ENCODE peak calls at places on chromosomes 5 and 9, in four cellular contexts. One of them, this sample, is unnamed.

GRCh38 chr9:108486791-108487190 is 369.0 kb downstream of the ACTL7B start:
- DNase-seq in adipocyte: no peak
- DNase-seq in body of pancreas: no peak
- DNase-seq in H7: no peak
- DNase-seq in this sample: no peak

GRCh38 chr5:155259648-155260047 is 246.1 kb downstream of the KIF4B start:
- DNase-seq in adipocyte: no peak
- DNase-seq in body of pancreas: no peak
- DNase-seq in H7: no peak
- DNase-seq in this sample: no peak

GRCh38 chr9:83965350-83966208 is 14.4 kb downstream of the HNRNPK start:
- DNase-seq in adipocyte: no peak
- DNase-seq in body of pancreas: no peak
- DNase-seq in H7: no peak
- DNase-seq in this sample: peak

GRCh38 chr5:122354293-122354692 is 42.3 kb downstream of the SNCAIP start:
- DNase-seq in adipocyte: peak
- DNase-seq in body of pancreas: no peak
- DNase-seq in H7: peak
- DNase-seq in this sample: peak

GRCh38 chr5:72452515-72453259 is 54.5 kb downstream of the ZNF366 start:
- DNase-seq in adipocyte: peak
- DNase-seq in body of pancreas: peak
- DNase-seq in H7: no peak
- DNase-seq in this sample: no peak

GRCh38 chr5:125152036-125152435 is 405.6 kb upstream of the ZNF608 start:
- DNase-seq in adipocyte: no peak
- DNase-seq in body of pancreas: no peak
- DNase-seq in H7: no peak
- DNase-seq in this sample: no peak

GRCh38 chr5:6435356-6435755 is 13.3 kb upstream of the UBE2QL1 start:
- DNase-seq in adipocyte: no peak
- DNase-seq in body of pancreas: no peak
- DNase-seq in H7: peak
- DNase-seq in this sample: peak

GRCh38 chr5:89942171-89942570 is 467.4 kb downstream of the CETN3 start:
- DNase-seq in adipocyte: no peak
- DNase-seq in body of pancreas: no peak
- DNase-seq in H7: no peak
- DNase-seq in this sample: no peak

GRCh38 chr5:36170869-36171424 is 19.0 kb downstream of the SKP2 start:
- DNase-seq in adipocyte: no peak
- DNase-seq in body of pancreas: no peak
- DNase-seq in H7: no peak
- DNase-seq in this sample: no peak

GRCh38 chr9:113929634-113930092 is 53.6 kb downstream of the ZNF618 start:
- DNase-seq in adipocyte: no peak
- DNase-seq in body of pancreas: no peak
- DNase-seq in H7: no peak
- DNase-seq in this sample: no peak

GRCh38 chr5:157479166-157479565 is 19.2 kb downstream of the NIPAL4 start:
- DNase-seq in adipocyte: no peak
- DNase-seq in body of pancreas: no peak
- DNase-seq in H7: no peak
- DNase-seq in this sample: no peak

GRCh38 chr9:92963831-92964606 is 16.7 kb downstream of the FGD3 start:
- DNase-seq in adipocyte: no peak
- DNase-seq in body of pancreas: peak
- DNase-seq in H7: no peak
- DNase-seq in this sample: no peak

GRCh38 chr9:115006660-115007059 is 76.3 kb upstream of the TNFSF8 start:
- DNase-seq in adipocyte: peak
- DNase-seq in body of pancreas: no peak
- DNase-seq in H7: no peak
- DNase-seq in this sample: no peak

GRCh38 chr9:101524371-101524770 is 9.3 kb upstream of the RNF20 start:
- DNase-seq in adipocyte: no peak
- DNase-seq in body of pancreas: no peak
- DNase-seq in H7: no peak
- DNase-seq in this sample: no peak

GRCh38 chr5:125835293-125836172 is 587.7 kb upstream of the GRAMD2B start:
- DNase-seq in adipocyte: peak
- DNase-seq in body of pancreas: peak
- DNase-seq in H7: peak
- DNase-seq in this sample: peak

GRCh38 chr5:176716320-176716719 is 69.0 kb downstream of the TSPAN17 start:
- DNase-seq in adipocyte: peak
- DNase-seq in body of pancreas: no peak
- DNase-seq in H7: no peak
- DNase-seq in this sample: no peak

GRCh38 chr9:84947412-84947972 is 278.0 kb downstream of the NTRK2 start:
- DNase-seq in adipocyte: no peak
- DNase-seq in body of pancreas: no peak
- DNase-seq in H7: no peak
- DNase-seq in this sample: no peak

GRCh38 chr5:89351975-89352374 is 469.0 kb upstream of the MEF2C start:
- DNase-seq in adipocyte: peak
- DNase-seq in body of pancreas: no peak
- DNase-seq in H7: no peak
- DNase-seq in this sample: no peak

GRCh38 chr5:107464403-107464802 is 206.3 kb downstream of the EFNA5 start:
- DNase-seq in adipocyte: no peak
- DNase-seq in body of pancreas: no peak
- DNase-seq in H7: no peak
- DNase-seq in this sample: no peak

GRCh38 chr9:14320272-14321245 is 6.6 kb upstream of the NFIB start:
- DNase-seq in adipocyte: peak
- DNase-seq in body of pancreas: no peak
- DNase-seq in H7: no peak
- DNase-seq in this sample: no peak

GRCh38 chr9:14321517-14322125 is 7.7 kb upstream of the NFIB start:
- DNase-seq in adipocyte: peak
- DNase-seq in body of pancreas: no peak
- DNase-seq in H7: no peak
- DNase-seq in this sample: peak

GRCh38 chr9:14316574-14317304 is 2.8 kb upstream of the NFIB start:
- DNase-seq in adipocyte: no peak
- DNase-seq in body of pancreas: no peak
- DNase-seq in H7: peak
- DNase-seq in this sample: peak

GRCh38 chr9:14317667-14318255 is 3.8 kb upstream of the NFIB start:
- DNase-seq in adipocyte: no peak
- DNase-seq in body of pancreas: no peak
- DNase-seq in H7: no peak
- DNase-seq in this sample: no peak

DNA sequence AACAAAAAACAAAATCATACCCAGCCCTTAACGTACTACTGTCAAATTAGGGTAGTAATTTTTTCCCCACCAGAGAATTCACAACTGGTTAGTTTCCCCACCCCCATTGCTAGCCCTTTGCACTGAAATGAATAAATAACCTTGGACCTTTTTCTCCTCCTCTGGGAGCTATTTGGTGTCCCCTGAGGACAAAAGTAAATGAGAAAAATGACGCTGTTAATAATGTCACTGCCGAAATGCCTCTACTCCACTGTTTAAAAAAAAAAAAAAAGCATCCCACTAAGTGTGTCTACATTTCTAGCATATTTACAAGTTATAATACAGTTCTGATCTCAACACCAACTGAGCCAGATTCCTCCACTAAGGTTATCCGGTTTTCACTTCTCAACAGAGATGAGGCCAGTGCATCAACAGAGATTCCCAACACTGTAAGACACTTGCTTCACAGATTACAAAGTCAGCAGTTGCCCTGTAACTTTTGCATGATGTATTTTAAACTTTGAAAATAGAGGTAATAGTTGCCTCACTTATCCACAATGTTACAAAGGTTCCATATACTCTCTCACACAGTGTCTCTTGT is 5.1 kb upstream of the NFIB start:
- DNase-seq in adipocyte: no peak
- DNase-seq in body of pancreas: no peak
- DNase-seq in H7: no peak
- DNase-seq in this sample: no peak
- H3K4me3 ChIP-seq in adipocyte: peak
- H3K4me3 ChIP-seq in body of pancreas: no peak
- H3K4me3 ChIP-seq in H7: no peak
- H3K4me3 ChIP-seq in this sample: peak

DNA sequence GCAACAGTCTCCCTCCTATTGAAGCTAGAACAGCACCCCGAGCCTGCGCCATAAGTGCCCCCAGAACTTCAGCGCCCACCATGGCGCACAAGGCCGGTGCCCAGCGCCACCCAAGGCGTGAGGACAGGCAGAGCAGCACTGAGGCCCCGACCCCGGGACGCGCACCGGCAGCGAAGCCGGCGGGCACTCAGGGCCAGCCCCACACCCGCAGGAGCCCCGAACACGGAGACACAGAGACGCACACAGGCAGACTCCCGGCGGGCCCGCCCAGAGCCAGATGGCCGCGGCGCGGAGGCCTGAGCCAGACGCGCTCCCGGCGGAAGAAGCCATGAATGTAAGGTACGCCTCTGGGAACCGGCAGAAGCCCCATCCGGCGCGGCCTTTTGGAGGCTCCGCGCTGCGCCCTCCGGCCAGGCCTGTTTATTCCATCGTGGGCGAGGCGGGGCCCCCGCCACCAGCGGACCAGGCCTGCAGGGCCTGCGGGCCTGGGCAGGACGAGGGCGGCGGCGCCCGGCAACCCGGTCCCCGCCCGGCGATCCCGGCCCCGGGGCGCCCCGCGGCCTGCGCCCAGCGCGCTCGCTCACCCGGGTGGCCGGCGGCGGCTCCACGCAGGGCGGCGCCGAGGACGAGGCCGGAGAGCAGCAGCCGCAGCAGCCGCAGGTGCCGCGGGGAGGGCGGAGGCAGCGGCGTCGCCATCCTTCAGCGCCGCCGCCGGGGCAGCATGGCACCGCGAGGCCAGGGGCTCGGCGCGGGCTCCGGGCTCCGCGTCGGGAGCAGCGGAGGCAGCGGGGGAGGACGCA is 483 bp downstream of the NPDC1 start:
- DNase-seq in adipocyte: peak
- DNase-seq in body of pancreas: no peak
- DNase-seq in H7: peak
- DNase-seq in this sample: peak
- H3K4me3 ChIP-seq in adipocyte: peak
- H3K4me3 ChIP-seq in body of pancreas: no peak
- H3K4me3 ChIP-seq in H7: peak
- H3K4me3 ChIP-seq in this sample: peak

DNA sequence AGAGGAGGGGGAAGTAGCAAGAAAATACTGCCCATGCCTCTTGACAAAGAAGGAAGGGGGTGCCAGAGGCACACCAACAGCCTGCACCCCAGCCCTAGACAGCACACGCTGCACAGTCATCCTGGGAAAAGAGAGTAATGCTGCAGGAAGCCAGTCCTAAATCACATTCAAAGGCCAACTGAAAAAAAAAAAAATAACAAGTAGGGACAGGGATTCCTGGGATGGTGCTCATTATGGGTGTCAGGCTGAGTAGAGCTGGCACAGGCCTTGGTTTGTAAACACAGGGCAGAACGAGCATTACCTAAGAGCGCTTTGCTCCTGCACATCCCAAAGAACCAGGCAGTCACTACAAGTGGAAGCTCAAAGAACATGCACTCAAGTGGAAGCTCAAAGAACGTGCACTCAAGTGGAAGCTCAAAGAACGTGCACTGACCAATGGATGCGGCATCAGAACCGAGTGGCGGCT is 7.8 kb downstream of the RAPGEF1 start:
- DNase-seq in adipocyte: peak
- DNase-seq in body of pancreas: peak
- DNase-seq in H7: no peak
- DNase-seq in this sample: no peak
- H3K4me3 ChIP-seq in adipocyte: no peak
- H3K4me3 ChIP-seq in body of pancreas: no peak
- H3K4me3 ChIP-seq in H7: no peak
- H3K4me3 ChIP-seq in this sample: no peak

DNA sequence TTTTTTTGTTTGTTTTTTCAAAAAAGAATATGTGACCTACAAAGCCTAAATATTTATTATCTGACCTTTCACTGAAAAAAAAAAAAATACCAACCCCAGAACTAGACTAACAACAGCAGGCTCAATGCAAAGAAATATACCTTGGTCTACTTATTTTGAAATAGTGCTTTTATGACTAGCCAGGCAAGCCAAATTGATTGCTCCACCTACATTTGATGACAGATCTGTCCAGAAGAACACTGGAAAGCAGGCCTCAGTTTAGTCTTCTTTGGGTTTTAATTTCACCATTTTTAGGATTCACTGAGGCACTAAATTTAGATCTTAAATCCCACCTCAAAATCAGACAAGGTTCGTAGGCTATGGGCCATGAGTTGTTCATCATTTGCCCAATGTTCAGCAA is 97.3 kb downstream of the PLPP1 start:
- DNase-seq in adipocyte: no peak
- DNase-seq in body of pancreas: no peak
- DNase-seq in H7: no peak
- DNase-seq in this sample: no peak
- H3K4me3 ChIP-seq in adipocyte: peak
- H3K4me3 ChIP-seq in body of pancreas: no peak
- H3K4me3 ChIP-seq in H7: no peak
- H3K4me3 ChIP-seq in this sample: no peak

GRCh38 chr9:121303456-121304451 is 35.8 kb downstream of the GSN start:
- DNase-seq in adipocyte: no peak
- DNase-seq in body of pancreas: no peak
- DNase-seq in H7: no peak
- DNase-seq in this sample: no peak
- H3K4me3 ChIP-seq in adipocyte: peak
- H3K4me3 ChIP-seq in body of pancreas: no peak
- H3K4me3 ChIP-seq in H7: no peak
- H3K4me3 ChIP-seq in this sample: no peak

GRCh38 chr9:127846451-127847154 is 7.9 kb downstream of the ENG start:
- DNase-seq in adipocyte: no peak
- DNase-seq in body of pancreas: peak
- DNase-seq in H7: no peak
- DNase-seq in this sample: no peak
- H3K4me3 ChIP-seq in adipocyte: peak
- H3K4me3 ChIP-seq in body of pancreas: no peak
- H3K4me3 ChIP-seq in H7: no peak
- H3K4me3 ChIP-seq in this sample: no peak

DNA sequence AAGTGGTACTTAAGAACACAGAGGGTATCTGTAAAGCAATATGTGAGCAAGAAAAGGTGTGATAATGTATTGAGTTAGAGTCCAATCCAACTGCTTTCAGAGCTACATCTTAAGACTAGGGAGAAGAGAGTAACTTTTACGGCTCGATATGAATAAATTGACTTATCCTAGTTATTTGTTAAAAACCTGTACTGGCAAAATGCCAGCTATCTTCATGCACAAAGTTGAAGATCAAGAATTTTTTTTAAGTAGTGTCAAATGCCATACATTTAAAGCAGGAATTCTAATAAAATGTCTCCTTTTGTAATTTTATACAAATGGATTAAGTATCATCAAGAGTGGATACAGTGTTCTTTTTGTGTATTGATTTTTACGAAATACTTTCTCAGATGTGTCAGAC is 305.2 kb downstream of the KIAA0825 start:
- DNase-seq in adipocyte: no peak
- DNase-seq in body of pancreas: no peak
- DNase-seq in H7: no peak
- DNase-seq in this sample: no peak
- H3K4me3 ChIP-seq in adipocyte: no peak
- H3K4me3 ChIP-seq in body of pancreas: no peak
- H3K4me3 ChIP-seq in H7: no peak
- H3K4me3 ChIP-seq in this sample: no peak

GRCh38 chr9:71746023-71746752 is 22.1 kb downstream of the CEMIP2 start:
- DNase-seq in adipocyte: peak
- DNase-seq in body of pancreas: no peak
- DNase-seq in H7: no peak
- DNase-seq in this sample: peak
- H3K4me3 ChIP-seq in adipocyte: peak
- H3K4me3 ChIP-seq in body of pancreas: no peak
- H3K4me3 ChIP-seq in H7: no peak
- H3K4me3 ChIP-seq in this sample: peak

GRCh38 chr5:119286516-119287488 is 69.0 kb upstream of the TNFAIP8 start:
- DNase-seq in adipocyte: no peak
- DNase-seq in body of pancreas: no peak
- DNase-seq in H7: no peak
- DNase-seq in this sample: no peak
- H3K4me3 ChIP-seq in adipocyte: no peak
- H3K4me3 ChIP-seq in body of pancreas: no peak
- H3K4me3 ChIP-seq in H7: no peak
- H3K4me3 ChIP-seq in this sample: no peak